ENCODE peak calls at places on chromosome 5, in nine cellular contexts. B, X, L, Q, R, D, T, I and O are unnamed samples.

GRCh38 chr5:170633235-170634041 is 129.6 kb downstream of the KCNIP1 start:
- DNase-seq in T (peak), D (peak), I (no peak), B (no peak), R (peak), L (no peak), X (peak), Q (peak), O (no peak)

GRCh38 chr5:174764309-174764708 is 39.9 kb downstream of the MSX2 start:
- DNase-seq in T (no peak), B (no peak), D (no peak), R (no peak), I (no peak), Q (no peak), X (no peak), L (no peak), O (no peak)

GRCh38 chr5:112914584-112914983 is 7.4 kb downstream of the REEP5 start:
- DNase-seq in B (no peak), L (no peak), T (no peak), Q (no peak), R (no peak), X (no peak), I (no peak), D (no peak), O (no peak)

GRCh38 chr5:171924493-171925122 is 81.8 kb downstream of the FBXW11 start:
- DNase-seq in R (no peak), B (no peak), I (no peak), L (no peak), D (no peak), X (no peak), Q (no peak), T (no peak), O (no peak)

GRCh38 chr5:168104811-168105481 is 186.5 kb upstream of the WWC1 start:
- DNase-seq in Q (no peak), D (peak), B (no peak), X (no peak), R (no peak), I (no peak), L (no peak), T (no peak), O (no peak)

GRCh38 chr5:172411423-172412111 is 42.8 kb downstream of the SH3PXD2B start:
- DNase-seq in L (no peak), R (no peak), B (no peak), D (peak), T (no peak), Q (no peak), X (peak), I (no peak), O (no peak)

GRCh38 chr5:113311301-113311700 is 123.5 kb downstream of the TSSK1B start:
- DNase-seq in R (no peak), D (no peak), B (no peak), X (no peak), T (no peak), L (no peak), I (no peak), Q (no peak), O (no peak)

GRCh38 chr5:86896916-86897315 is 279.2 kb downstream of the COX7C start:
- DNase-seq in B (no peak), Q (no peak), R (no peak), L (no peak), T (no peak), D (no peak), X (no peak), I (no peak), O (no peak)

GRCh38 chr5:167944121-167944858 is 347.2 kb upstream of the WWC1 start:
- DNase-seq in R (no peak), L (no peak), I (no peak), Q (no peak), T (no peak), D (no peak), B (no peak), X (no peak), O (no peak)

GRCh38 chr5:64074533-64074932 is 91.1 kb upstream of the RNF180 start:
- DNase-seq in D (no peak), T (peak), Q (no peak), I (no peak), B (no peak), R (peak), X (no peak), L (no peak), O (no peak)

GRCh38 chr5:179346401-179346800 is 1.1 kb upstream of the ADAMTS2 start:
- DNase-seq in R (no peak), B (no peak), X (no peak), D (no peak), T (no peak), Q (no peak), I (no peak), L (no peak), O (no peak)

GRCh38 chr5:4028384-4028783 is 432.8 kb downstream of the IRX1 start:
- DNase-seq in I (no peak), T (no peak), Q (no peak), X (no peak), R (no peak), B (no peak), D (no peak), L (no peak), O (no peak)

GRCh38 chr5:123965626-123966025 is 453.6 kb downstream of the CSNK1G3 start:
- DNase-seq in T (no peak), L (no peak), B (no peak), I (no peak), X (no peak), D (no peak), R (no peak), Q (no peak), O (no peak)

GRCh38 chr5:59783264-59783663 is 110.3 kb downstream of the PDE4D start:
- DNase-seq in T (no peak), Q (no peak), X (no peak), L (no peak), B (no peak), I (no peak), R (no peak), D (no peak), O (no peak)

GRCh38 chr5:59799668-59800374 is 93.7 kb downstream of the PDE4D start:
- DNase-seq in B (no peak), I (no peak), D (no peak), Q (peak), X (no peak), R (peak), L (no peak), T (peak), O (peak)

GRCh38 chr5:22504411-22504810 is 348.7 kb downstream of the CDH12 start:
- DNase-seq in T (no peak), Q (no peak), D (no peak), L (no peak), X (no peak), B (no peak), I (no peak), R (no peak), O (no peak)

GRCh38 chr5:40733439-40733838 is 22.3 kb downstream of the TTC33 start:
- DNase-seq in Q (no peak), R (no peak), T (no peak), D (no peak), I (no peak), B (no peak), X (no peak), L (no peak), O (no peak)

GRCh38 chr5:54905942-54906537 is 79.4 kb downstream of the ESM1 start:
- DNase-seq in B (no peak), D (peak), L (peak), I (no peak), X (peak), R (peak), Q (no peak), T (peak), O (peak)
- TF ChIP-seq POLR2A in B (no peak), D (no peak), L (no peak), I (no peak), X (no peak), R (no peak), Q (no peak), T (no peak), O (no peak)

DNA sequence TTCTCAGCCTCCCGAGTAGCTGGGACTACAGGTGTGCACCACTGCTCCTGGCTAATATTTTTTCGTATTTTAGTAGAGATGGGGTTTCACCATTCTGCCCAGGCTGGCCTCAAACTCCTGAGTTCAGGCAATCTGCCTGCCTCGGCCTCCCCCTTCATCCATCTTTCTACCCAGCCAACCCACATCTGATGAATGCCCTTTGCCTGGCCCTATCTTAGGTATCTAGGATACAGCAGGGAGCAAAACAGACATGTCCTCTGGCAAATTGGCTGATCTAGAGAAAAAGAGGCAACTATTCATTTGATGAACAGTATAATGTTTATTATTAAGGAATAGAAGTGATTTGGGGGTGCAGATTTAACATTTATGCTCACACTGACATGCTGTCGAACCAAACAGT is 123.0 kb downstream of the TRIO start:
- DNase-seq in B (no peak), X (no peak), I (no peak), T (no peak), Q (no peak), R (no peak), D (no peak), L (no peak), O (no peak)
- H3K4me3 ChIP-seq in B (no peak), X (no peak), I (no peak), T (no peak), Q (no peak), R (no peak), D (no peak), L (no peak), O (no peak)

DNA sequence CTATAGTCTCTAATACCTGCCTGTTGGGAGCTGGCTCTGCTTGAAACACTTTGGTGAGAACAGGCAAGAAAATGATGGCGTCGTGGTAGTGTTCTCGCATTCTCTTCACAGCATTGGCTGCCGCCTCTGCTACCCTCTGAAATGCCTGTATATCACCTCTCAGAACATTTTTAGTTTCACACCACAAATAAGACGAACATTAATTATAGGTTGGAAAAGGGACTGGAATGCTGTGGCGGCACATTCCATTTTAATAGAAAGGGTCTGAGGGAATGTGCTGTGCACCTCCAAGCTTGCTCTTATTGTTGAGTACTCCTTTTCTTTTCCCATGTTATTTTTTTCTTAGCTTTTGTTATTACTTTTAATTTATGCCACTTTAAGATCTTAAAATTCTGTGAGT is 134.6 kb upstream of the HMHB1 start:
- DNase-seq in B (no peak), L (no peak), I (no peak), Q (no peak), T (no peak), D (no peak), R (no peak), X (no peak), O (no peak)
- TF ChIP-seq EP300 in B (no peak), L (no peak), I (no peak), Q (no peak), T (no peak), D (no peak), R (no peak), X (no peak), O (no peak)

DNA sequence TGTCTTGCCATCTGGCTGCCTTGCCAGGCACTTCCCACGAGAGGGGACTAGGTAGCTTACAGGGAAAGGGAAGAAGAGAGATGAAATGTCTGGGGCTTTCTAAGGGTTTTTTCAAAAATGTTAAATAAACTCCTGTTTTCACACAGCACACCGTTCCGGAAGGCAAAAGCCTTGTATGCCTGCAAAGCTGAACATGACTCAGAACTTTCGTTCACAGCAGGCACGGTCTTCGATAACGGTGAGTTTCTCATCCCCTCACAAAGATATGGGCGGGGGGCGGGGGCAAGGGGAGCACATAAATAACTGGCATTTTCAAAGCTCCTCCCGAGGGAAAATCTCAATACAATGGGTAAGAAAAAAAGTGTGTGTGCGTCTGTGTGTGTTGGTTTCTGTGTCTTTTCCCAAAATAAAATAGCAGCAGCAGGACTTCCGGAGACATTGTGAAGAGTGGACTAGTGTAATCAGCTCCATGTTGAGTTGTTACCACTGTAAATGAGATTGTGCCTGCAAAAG is 189.6 kb downstream of the NR3C1 start:
- DNase-seq in T (no peak), D (no peak), Q (peak), X (no peak), L (no peak), B (no peak), R (no peak), I (no peak), O (no peak)
- TF ChIP-seq POLR2A in T (no peak), D (no peak), Q (peak), X (no peak), L (no peak), B (no peak), R (no peak), I (no peak), O (no peak)

GRCh38 chr5:149546974-149547373 is 4.3 kb downstream of the CSNK1A1 start:
- DNase-seq in D (no peak), T (no peak), L (no peak), Q (no peak), I (no peak), B (no peak), X (no peak), R (no peak), O (no peak)
- H3K4me3 ChIP-seq in D (no peak), T (no peak), L (peak), Q (peak), I (no peak), B (no peak), X (no peak), R (no peak), O (no peak)

GRCh38 chr5:143403607-143404415 is at the start of gene NR3C1:
- DNase-seq in D (peak), Q (no peak), I (peak), T (peak), R (peak), X (peak), B (no peak), L (peak), O (peak)
- TF ChIP-seq EP300 in D (no peak), Q (peak), I (no peak), T (no peak), R (no peak), X (no peak), B (no peak), L (no peak), O (no peak)

GRCh38 chr5:180353226-180353962 is at the start of gene GFPT2:
- DNase-seq in R (peak), Q (no peak), I (peak), B (peak), L (peak), X (peak), T (peak), D (peak), O (peak)
- TF ChIP-seq POLR2A in R (peak), Q (no peak), I (no peak), B (no peak), L (no peak), X (peak), T (no peak), D (no peak), O (peak)